ENCODE peak calls at places on chromosomes 12 and 14, in five cellular contexts. G is heart left ventricle, T is endothelial cell, B is HFF-Myc, R is GM06990. X is an unnamed sample.

GRCh38 chr12:66176525-66176924 is 6.7 kb upstream of the TMBIM4 start:
- DNase-seq in G (no peak), T (no peak), B (no peak), R (no peak), X (no peak)

GRCh38 chr12:61993734-61994345 is 266.4 kb upstream of the USP15 start:
- DNase-seq in G (no peak), T (peak), B (peak), R (no peak), X (no peak)

GRCh38 chr14:46378248-46378647 is 273.3 kb downstream of the RPL10L start:
- DNase-seq in G (no peak), T (no peak), B (no peak), R (no peak), X (no peak)

GRCh38 chr12:68497702-68498101 is 113.0 kb upstream of the RAP1B start:
- DNase-seq in G (no peak), T (no peak), B (peak), R (peak), X (no peak)

GRCh38 chr12:15979096-15980091 is 68.3 kb downstream of the DERA start:
- DNase-seq in G (no peak), T (peak), B (no peak), R (no peak), X (no peak)

GRCh38 chr14:65229431-65230286 is 127.3 kb upstream of the MAX start:
- DNase-seq in G (peak), T (peak), B (no peak), R (no peak), X (no peak)

GRCh38 chr12:96401061-96401871 is 1.0 kb upstream of the CDK17 start:
- DNase-seq in G (peak), T (peak), B (peak), R (peak), X (peak)

GRCh38 chr12:81296556-81297305 is 218.9 kb downstream of the ACSS3 start:
- DNase-seq in G (no peak), T (no peak), B (peak), R (no peak), X (no peak)

GRCh38 chr14:64695071-64695470 is 9.2 kb upstream of the PLEKHG3 start:
- DNase-seq in G (no peak), T (no peak), B (no peak), R (no peak), X (no peak)

GRCh38 chr14:89540830-89541470 is 123.9 kb upstream of the FOXN3 start:
- DNase-seq in G (no peak), T (no peak), B (peak), R (no peak), X (no peak)

DNA sequence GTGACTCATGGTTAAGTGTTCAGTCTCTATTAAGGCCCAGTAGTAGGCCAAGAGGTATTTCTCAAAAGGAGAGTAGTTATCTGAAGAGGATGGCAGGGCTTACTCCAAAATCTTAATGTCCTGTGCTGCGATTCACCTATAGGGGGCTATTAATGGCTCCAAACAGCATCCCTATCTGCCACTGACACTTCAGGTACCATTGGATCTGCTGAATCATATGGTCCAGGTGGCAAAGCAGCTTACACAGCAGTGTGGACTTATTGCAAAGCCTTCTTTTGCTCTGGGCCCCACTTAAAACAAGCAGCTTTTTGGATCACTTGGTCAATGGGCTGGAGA is 60.8 kb upstream of the ATP2B1 start:
- DNase-seq in G (no peak), T (no peak), B (no peak), R (no peak), X (no peak)
- TF ChIP-seq CTCF in G (no peak), T (peak), B (no peak), R (no peak), X (no peak)

DNA sequence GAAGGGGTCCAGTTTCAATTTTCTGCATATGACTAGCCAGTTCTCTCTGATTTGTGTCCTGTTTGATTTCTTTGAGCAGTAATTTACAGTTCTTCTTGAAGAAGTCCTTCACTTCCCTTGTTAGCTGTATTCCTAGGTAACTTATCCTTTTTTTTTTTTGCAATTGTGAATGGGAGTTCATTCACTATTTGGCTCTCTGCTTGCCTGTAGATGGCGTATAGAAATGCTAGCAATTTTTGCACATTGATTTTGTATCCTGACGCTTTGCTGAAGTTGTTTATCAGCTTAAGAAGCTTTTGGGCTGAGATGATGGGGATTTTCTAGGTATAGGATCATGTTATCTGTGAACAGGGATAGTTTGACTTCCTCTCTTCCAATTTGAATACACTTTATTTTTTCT is 77.6 kb upstream of the NID2 start:
- DNase-seq in G (no peak), T (no peak), B (no peak), R (no peak), X (no peak)
- TF ChIP-seq CTCF in G (peak), T (no peak), B (no peak), R (no peak), X (no peak)

DNA sequence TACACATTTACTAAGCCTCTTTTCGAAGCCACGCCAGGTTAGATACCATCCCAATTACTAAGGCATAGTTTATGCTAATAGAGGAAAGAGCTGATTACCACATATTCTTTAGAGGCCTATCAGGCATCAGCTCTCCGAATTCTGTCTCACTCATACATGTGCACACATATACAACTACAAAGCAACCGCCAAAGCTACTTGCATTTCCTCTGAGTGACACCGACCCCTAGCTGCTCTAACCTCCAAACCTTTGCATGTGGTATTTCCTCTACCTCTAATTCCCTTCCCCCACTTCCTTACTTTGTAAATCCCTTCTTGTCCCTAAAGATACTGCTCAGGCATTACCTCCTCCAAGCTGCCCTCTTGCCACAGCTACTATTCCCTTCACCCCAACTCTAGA is 107.2 kb downstream of the DUSP6 start:
- DNase-seq in G (no peak), T (no peak), B (no peak), R (no peak), X (no peak)
- TF ChIP-seq CTCF in G (no peak), T (no peak), B (no peak), R (no peak), X (no peak)

GRCh38 chr14:24369463-24369862 is 1.5 kb downstream of the NFATC4 start:
- DNase-seq in G (no peak), T (no peak), B (no peak), R (no peak), X (no peak)

GRCh38 chr14:24369907-24370687 is 2.1 kb downstream of the NFATC4 start:
- DNase-seq in G (no peak), T (no peak), B (no peak), R (no peak), X (no peak)

GRCh38 chr14:24368215-24368561 is 204 bp downstream of the NFATC4 start:
- DNase-seq in G (no peak), T (no peak), B (no peak), R (peak), X (peak)

GRCh38 chr14:24367506-24368214 is at the start of gene NFATC4:
- DNase-seq in G (peak), T (peak), B (peak), R (no peak), X (peak)

GRCh38 chr14:24368562-24369252 is 723 bp downstream of the NFATC4 start:
- DNase-seq in G (peak), T (peak), B (peak), R (peak), X (peak)
- TF ChIP-seq CTCF in G (no peak), T (no peak), B (no peak), R (no peak), X (no peak)

DNA sequence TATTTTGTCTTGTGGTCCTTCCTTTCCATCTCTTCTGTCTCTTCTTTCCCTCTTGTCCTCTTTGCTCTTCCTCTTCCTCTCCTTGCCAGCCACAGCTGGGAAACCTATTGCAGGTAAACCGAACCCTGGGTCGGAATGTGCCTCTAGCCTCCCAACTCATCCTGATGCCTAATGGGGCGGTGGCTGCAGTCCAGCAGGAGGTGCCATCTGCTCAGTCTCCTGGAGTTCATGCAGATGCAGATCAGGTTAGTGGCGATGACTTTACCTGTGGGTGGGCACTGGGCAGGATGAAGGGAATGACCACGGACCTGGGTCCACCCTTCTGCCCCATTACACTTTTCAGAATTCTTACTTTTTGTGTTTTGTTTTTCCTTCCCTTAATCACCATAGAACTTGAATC is 8.2 kb downstream of the PHC1 start:
- DNase-seq in G (no peak), T (no peak), B (no peak), R (no peak), X (no peak)
- TF ChIP-seq CTCF in G (no peak), T (no peak), B (no peak), R (peak), X (no peak)

GRCh38 chr12:107523760-107524558 is 161.6 kb upstream of the PWP1 start:
- DNase-seq in G (no peak), T (no peak), B (no peak), R (no peak), X (no peak)

GRCh38 chr12:107519906-107520859 is 165.4 kb upstream of the PWP1 start:
- DNase-seq in G (no peak), T (no peak), B (no peak), R (no peak), X (no peak)

GRCh38 chr12:107525063-107525718 is 160.4 kb upstream of the PWP1 start:
- DNase-seq in G (no peak), T (no peak), B (no peak), R (no peak), X (no peak)

GRCh38 chr12:107521826-107522355 is 163.7 kb upstream of the PWP1 start:
- DNase-seq in G (no peak), T (no peak), B (no peak), R (no peak), X (no peak)

GRCh38 chr12:107522692-107523477 is 162.7 kb upstream of the PWP1 start:
- DNase-seq in G (no peak), T (peak), B (no peak), R (no peak), X (no peak)
- TF ChIP-seq CTCF in G (no peak), T (peak), B (peak), R (peak), X (peak)

GRCh38 chr14:92686763-92687427 is 61.5 kb downstream of the LGMN start:
- DNase-seq in G (peak), T (peak), B (no peak), R (peak), X (peak)

GRCh38 chr14:92688434-92689375 is 59.7 kb downstream of the LGMN start:
- DNase-seq in G (no peak), T (no peak), B (no peak), R (no peak), X (no peak)

GRCh38 chr14:92687681-92688433 is 60.6 kb downstream of the LGMN start:
- DNase-seq in G (no peak), T (peak), B (no peak), R (no peak), X (no peak)

GRCh38 chr14:92692822-92693226 is 55.6 kb downstream of the LGMN start:
- DNase-seq in G (peak), T (no peak), B (no peak), R (no peak), X (no peak)

GRCh38 chr14:92690171-92691011 is 58.0 kb downstream of the LGMN start:
- DNase-seq in G (no peak), T (peak), B (no peak), R (no peak), X (no peak)
- TF ChIP-seq CTCF in G (peak), T (peak), B (peak), R (peak), X (peak)